ENCODE peak calls at places on chromosomes 7 and 10, in eight cellular contexts. G is gastroesophageal sphincter; L is stimulated activated naive CD8-positive, alpha-beta T cell treated with anti-CD3 and anti-CD28 coated beads, Interleukin-15, Interleukin-2, amounts not matched to agents 100 U/mL and 50 U/mL, for 24 hours; F is CD8-positive, alpha-beta T cell; M is central memory CD8-positive, alpha-beta T cell; Z is mucosa of descending colon; J is stimulated activated effector memory CD8-positive, alpha-beta T cell treated with anti-CD3 and anti-CD28 coated beads, Interleukin-12 subunit alpha, Interleukin-12 subunit beta, amount 100 ng/mL, for 72 hours; X is upper lobe of left lung. A is an unnamed sample.
A peak's percentile ranks its signal among the peaks of the same experiment; 100 is the strongest.

GRCh38 chr7:102106625-102107024 is 180.0 kb upstream of the SH2B2 start:
- ATAC-seq in G (no peak), L (no peak), F (no peak), M (no peak), Z (no peak), J (no peak), X (no peak), A (no peak)

GRCh38 chr10:7428673-7429350 is 18.0 kb upstream of the SFMBT2 start:
- ATAC-seq in G (no peak), L (no peak), F (no peak), M (no peak), Z (no peak), J (no peak), X (no peak), A (no peak)

GRCh38 chr10:30755474-30755873 is 125.9 kb upstream of the LYZL2 start:
- ATAC-seq in G (peak; percentile 65), L (no peak), F (no peak), M (no peak), Z (no peak), J (no peak), X (peak; percentile 72), A (no peak)

GRCh38 chr10:60729106-60729505 is 49.2 kb upstream of the CDK1 start:
- ATAC-seq in G (no peak), L (no peak), F (no peak), M (no peak), Z (no peak), J (no peak), X (no peak), A (no peak)

GRCh38 chr7:92266415-92267241 is 20.9 kb downstream of the ANKIB1 start:
- ATAC-seq in G (no peak), L (no peak), F (no peak), M (no peak), Z (no peak), J (no peak), X (no peak), A (no peak)

GRCh38 chr7:142142702-142143101 is 31.2 kb downstream of the MGAM2 start:
- ATAC-seq in G (no peak), L (no peak), F (no peak), M (no peak), Z (no peak), J (no peak), X (no peak), A (no peak)

GRCh38 chr7:30846378-30846777 is 65.3 kb upstream of the AQP1 start:
- ATAC-seq in G (no peak), L (no peak), F (no peak), M (no peak), Z (peak; percentile 94), J (no peak), X (no peak), A (no peak)

GRCh38 chr7:129831424-129832058 is 121.2 kb downstream of the UBE2H start:
- ATAC-seq in G (peak; percentile 70), L (no peak), F (no peak), M (no peak), Z (no peak), J (no peak), X (peak; percentile 67), A (no peak)

GRCh38 chr10:114301951-114302710 is 63.1 kb downstream of the VWA2 start:
- ATAC-seq in G (no peak), L (no peak), F (no peak), M (no peak), Z (no peak), J (no peak), X (no peak), A (no peak)

GRCh38 chr10:104485632-104486031 is 132.0 kb downstream of the CFAP58 start:
- ATAC-seq in G (no peak), L (no peak), F (no peak), M (no peak), Z (no peak), J (no peak), X (no peak), A (no peak)

GRCh38 chr7:130063036-130063435 is 7.3 kb upstream of the KLHDC10 start:
- ATAC-seq in G (no peak), L (peak; percentile 72), F (peak; percentile 84), M (peak; percentile 58), Z (peak; percentile 52), J (peak; percentile 74), X (peak; percentile 63), A (peak; percentile 69)

GRCh38 chr7:139875821-139876241 is 46.8 kb downstream of the TBXAS1 start:
- ATAC-seq in G (no peak), L (no peak), F (no peak), M (no peak), Z (peak; percentile 26), J (peak; percentile 53), X (peak; percentile 67), A (no peak)

GRCh38 chr7:16702433-16702832 is 51.1 kb upstream of the TSPAN13 start:
- ATAC-seq in G (no peak), L (no peak), F (no peak), M (no peak), Z (no peak), J (no peak), X (no peak), A (no peak)

GRCh38 chr10:109958059-109958458 is 34.7 kb upstream of the XPNPEP1 start:
- ATAC-seq in G (no peak), L (no peak), F (no peak), M (no peak), Z (no peak), J (no peak), X (no peak), A (no peak)

GRCh38 chr10:51001587-51001986 is 72.7 kb upstream of the PRKG1 start:
- ATAC-seq in G (peak; percentile 42), L (no peak), F (no peak), M (no peak), Z (no peak), J (no peak), X (peak; percentile 76), A (no peak)

A was measured in activated T-helper 17 cell treated with anti-CD3 and anti-CD28 coated beads, Interleukin-2, amount 50 U/mL, for 72 hours.